ENCODE peak calls at places on chromosomes 6 and 20, in four cellular contexts. One of them, this sample, is unnamed.

GRCh38 chr20:733806-734205 is 34.5 kb downstream of the SLC52A3 start:
- DNase-seq in mucosa of descending colon: no peak
- DNase-seq in coronary artery: no peak
- DNase-seq in GM20000: no peak
- DNase-seq in this sample: no peak

GRCh38 chr6:28634758-28635546 is 109.3 kb downstream of the GPX5 start:
- DNase-seq in mucosa of descending colon: peak
- DNase-seq in coronary artery: no peak
- DNase-seq in GM20000: peak
- DNase-seq in this sample: peak

GRCh38 chr20:16801919-16802651 is 53.9 kb downstream of the OTOR start:
- DNase-seq in mucosa of descending colon: peak
- DNase-seq in coronary artery: no peak
- DNase-seq in GM20000: peak
- DNase-seq in this sample: peak

GRCh38 chr6:1267057-1267732 is 44.7 kb upstream of the FOXQ1 start:
- DNase-seq in mucosa of descending colon: no peak
- DNase-seq in coronary artery: no peak
- DNase-seq in GM20000: no peak
- DNase-seq in this sample: no peak

GRCh38 chr20:45449528-45449927 is 20.0 kb upstream of the WFDC2 start:
- DNase-seq in mucosa of descending colon: no peak
- DNase-seq in coronary artery: no peak
- DNase-seq in GM20000: no peak
- DNase-seq in this sample: no peak

GRCh38 chr6:40844241-40844640 is 194.8 kb downstream of the UNC5CL start:
- DNase-seq in mucosa of descending colon: no peak
- DNase-seq in coronary artery: no peak
- DNase-seq in GM20000: no peak
- DNase-seq in this sample: no peak

GRCh38 chr20:24872291-24873014 is 76.6 kb upstream of the CST7 start:
- DNase-seq in mucosa of descending colon: no peak
- DNase-seq in coronary artery: no peak
- DNase-seq in GM20000: no peak
- DNase-seq in this sample: no peak

GRCh38 chr20:51768759-51769517 is 748 bp upstream of the ATP9A start:
- DNase-seq in mucosa of descending colon: peak
- DNase-seq in coronary artery: no peak
- DNase-seq in GM20000: no peak
- DNase-seq in this sample: no peak

GRCh38 chr6:166955865-166956443 is 396 bp downstream of the RNASET2 start:
- DNase-seq in mucosa of descending colon: no peak
- DNase-seq in coronary artery: no peak
- DNase-seq in GM20000: no peak
- DNase-seq in this sample: no peak

GRCh38 chr6:31581511-31582229 is 554 bp downstream of the LTB start:
- DNase-seq in mucosa of descending colon: peak
- DNase-seq in coronary artery: no peak
- DNase-seq in GM20000: no peak
- DNase-seq in this sample: no peak

GRCh38 chr20:25487306-25487705 is 79.8 kb downstream of the GINS1 start:
- DNase-seq in mucosa of descending colon: no peak
- DNase-seq in coronary artery: no peak
- DNase-seq in GM20000: no peak
- DNase-seq in this sample: no peak

GRCh38 chr6:23841116-23841515 is 284.9 kb upstream of the NRSN1 start:
- DNase-seq in mucosa of descending colon: no peak
- DNase-seq in coronary artery: no peak
- DNase-seq in GM20000: no peak
- DNase-seq in this sample: no peak

GRCh38 chr6:43943099-43943766 is 173.2 kb downstream of the VEGFA start:
- DNase-seq in mucosa of descending colon: no peak
- DNase-seq in coronary artery: peak
- DNase-seq in GM20000: no peak
- DNase-seq in this sample: no peak

GRCh38 chr6:43944908-43945777 is 175.1 kb downstream of the VEGFA start:
- DNase-seq in mucosa of descending colon: no peak
- DNase-seq in coronary artery: no peak
- DNase-seq in GM20000: no peak
- DNase-seq in this sample: no peak

GRCh38 chr6:43942616-43943015 is 172.6 kb downstream of the VEGFA start:
- DNase-seq in mucosa of descending colon: no peak
- DNase-seq in coronary artery: peak
- DNase-seq in GM20000: no peak
- DNase-seq in this sample: no peak

GRCh38 chr6:43942011-43942442 is 172.0 kb downstream of the VEGFA start:
- DNase-seq in mucosa of descending colon: no peak
- DNase-seq in coronary artery: peak
- DNase-seq in GM20000: no peak
- DNase-seq in this sample: no peak

GRCh38 chr6:43943781-43944250 is 173.8 kb downstream of the VEGFA start:
- DNase-seq in mucosa of descending colon: no peak
- DNase-seq in coronary artery: no peak
- DNase-seq in GM20000: no peak
- DNase-seq in this sample: no peak
- TF ChIP-seq CTCF in mucosa of descending colon: no peak
- TF ChIP-seq CTCF in coronary artery: no peak
- TF ChIP-seq CTCF in GM20000: no peak
- TF ChIP-seq CTCF in this sample: no peak

DNA sequence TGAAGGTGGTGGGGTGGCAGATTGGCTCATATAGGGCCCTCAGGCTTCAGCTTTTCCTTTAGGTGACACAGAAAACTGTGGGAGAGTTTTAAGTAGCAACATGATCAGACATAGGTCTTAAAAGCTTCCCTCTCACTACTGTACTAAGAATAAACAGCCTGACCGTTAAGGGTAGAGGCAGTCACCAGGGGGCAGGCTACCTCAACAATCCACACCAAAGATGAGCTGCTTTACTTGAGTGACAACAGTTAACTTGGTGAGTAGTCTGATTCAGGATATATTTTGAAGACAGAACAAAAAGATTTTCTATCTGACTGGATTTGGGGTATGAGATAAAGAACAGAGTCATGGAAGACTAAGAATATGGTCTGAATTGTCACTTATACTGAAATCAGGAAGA is 193.1 kb upstream of the SHLD1 start:
- DNase-seq in mucosa of descending colon: peak
- DNase-seq in coronary artery: no peak
- DNase-seq in GM20000: peak
- DNase-seq in this sample: peak
- TF ChIP-seq CTCF in mucosa of descending colon: peak
- TF ChIP-seq CTCF in coronary artery: no peak
- TF ChIP-seq CTCF in GM20000: no peak
- TF ChIP-seq CTCF in this sample: peak

DNA sequence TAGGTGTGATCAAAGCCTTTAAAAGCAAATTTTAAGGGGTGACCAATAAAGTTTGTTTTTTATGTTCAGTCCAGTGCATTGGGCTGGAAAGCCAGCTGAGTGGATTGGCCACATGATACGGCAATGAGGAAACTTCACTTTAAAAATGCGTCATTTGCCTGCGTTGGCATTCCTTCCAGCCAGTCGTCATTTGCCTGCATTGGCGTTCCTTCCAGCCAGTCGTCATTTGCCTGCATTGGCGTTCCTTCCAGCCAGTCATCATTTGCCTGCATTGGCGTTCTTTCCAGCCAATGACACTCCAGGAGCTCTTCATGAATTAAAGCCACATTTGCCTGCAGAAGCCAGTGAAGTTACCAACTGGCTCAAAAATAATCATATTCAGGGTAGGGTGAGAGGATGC is 378.6 kb downstream of the SMOC2 start:
- DNase-seq in mucosa of descending colon: no peak
- DNase-seq in coronary artery: no peak
- DNase-seq in GM20000: no peak
- DNase-seq in this sample: no peak
- TF ChIP-seq CTCF in mucosa of descending colon: no peak
- TF ChIP-seq CTCF in coronary artery: no peak
- TF ChIP-seq CTCF in GM20000: no peak
- TF ChIP-seq CTCF in this sample: no peak

DNA sequence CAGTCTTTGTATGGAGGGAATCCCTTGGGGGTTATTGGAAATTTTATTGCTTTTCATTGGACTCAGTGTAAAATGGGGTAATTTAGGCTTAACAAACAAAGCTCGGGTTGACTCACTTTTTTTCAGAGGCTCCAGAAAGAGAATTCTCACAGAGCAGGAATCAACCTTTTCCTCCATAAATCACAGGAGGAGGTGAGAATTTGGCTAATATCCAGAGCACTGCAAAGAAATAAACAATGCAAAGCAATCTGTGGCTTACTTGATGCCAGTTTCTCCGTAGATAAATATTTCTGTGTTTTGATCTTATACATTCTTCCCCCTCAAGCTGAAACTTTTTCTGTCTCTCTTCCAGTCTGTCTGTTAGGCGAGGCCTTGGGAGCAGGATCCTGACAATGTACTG is 176.6 kb downstream of the TSHZ2 start:
- DNase-seq in mucosa of descending colon: no peak
- DNase-seq in coronary artery: no peak
- DNase-seq in GM20000: no peak
- DNase-seq in this sample: no peak
- TF ChIP-seq CTCF in mucosa of descending colon: no peak
- TF ChIP-seq CTCF in coronary artery: no peak
- TF ChIP-seq CTCF in GM20000: no peak
- TF ChIP-seq CTCF in this sample: no peak

GRCh38 chr6:93418448-93419303 is 683 bp downstream of the EPHA7 start:
- DNase-seq in mucosa of descending colon: peak
- DNase-seq in coronary artery: no peak
- DNase-seq in GM20000: peak
- DNase-seq in this sample: peak
- TF ChIP-seq CTCF in mucosa of descending colon: no peak
- TF ChIP-seq CTCF in coronary artery: no peak
- TF ChIP-seq CTCF in GM20000: no peak
- TF ChIP-seq CTCF in this sample: peak

GRCh38 chr6:25222006-25222715 is 57.0 kb upstream of the CARMIL1 start:
- DNase-seq in mucosa of descending colon: no peak
- DNase-seq in coronary artery: no peak
- DNase-seq in GM20000: no peak
- DNase-seq in this sample: no peak
- TF ChIP-seq CTCF in mucosa of descending colon: no peak
- TF ChIP-seq CTCF in coronary artery: no peak
- TF ChIP-seq CTCF in GM20000: no peak
- TF ChIP-seq CTCF in this sample: no peak

GRCh38 chr20:6814945-6815344 is 47.5 kb downstream of the BMP2 start:
- DNase-seq in mucosa of descending colon: no peak
- DNase-seq in coronary artery: no peak
- DNase-seq in GM20000: no peak
- DNase-seq in this sample: no peak

GRCh38 chr20:6818033-6818808 is 50.7 kb downstream of the BMP2 start:
- DNase-seq in mucosa of descending colon: no peak
- DNase-seq in coronary artery: no peak
- DNase-seq in GM20000: no peak
- DNase-seq in this sample: no peak

GRCh38 chr20:6824401-6824800 is 56.9 kb downstream of the BMP2 start:
- DNase-seq in mucosa of descending colon: no peak
- DNase-seq in coronary artery: no peak
- DNase-seq in GM20000: no peak
- DNase-seq in this sample: no peak

DNA sequence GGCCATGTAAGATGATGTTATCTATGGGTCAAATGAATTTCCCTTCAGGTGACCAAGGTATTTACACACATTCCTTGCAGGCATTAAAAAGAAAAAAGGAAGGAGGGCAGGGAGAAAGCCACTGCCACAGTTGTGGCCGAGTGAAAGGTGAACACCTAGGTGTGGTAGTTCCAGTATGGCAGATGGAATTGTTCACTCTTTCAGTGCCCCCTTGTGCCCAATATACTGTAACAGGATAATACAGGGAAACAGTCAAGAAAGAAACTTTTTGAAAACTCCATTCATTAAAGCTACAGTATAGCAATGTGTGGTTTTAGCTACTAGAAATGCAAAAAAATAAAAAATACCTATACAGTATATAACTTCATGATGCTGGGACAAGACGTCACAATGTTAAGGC is 52.1 kb downstream of the BMP2 start:
- DNase-seq in mucosa of descending colon: no peak
- DNase-seq in coronary artery: no peak
- DNase-seq in GM20000: no peak
- DNase-seq in this sample: no peak
- TF ChIP-seq CTCF in mucosa of descending colon: no peak
- TF ChIP-seq CTCF in coronary artery: no peak
- TF ChIP-seq CTCF in GM20000: no peak
- TF ChIP-seq CTCF in this sample: no peak

GRCh38 chr6:131641554-131641953 is 4.5 kb downstream of the ENPP3 start:
- DNase-seq in mucosa of descending colon: no peak
- DNase-seq in coronary artery: no peak
- DNase-seq in GM20000: no peak
- DNase-seq in this sample: no peak

GRCh38 chr6:131642565-131643261 is 5.6 kb downstream of the ENPP3 start:
- DNase-seq in mucosa of descending colon: no peak
- DNase-seq in coronary artery: no peak
- DNase-seq in GM20000: no peak
- DNase-seq in this sample: no peak

GRCh38 chr6:131640576-131640975 is 3.5 kb downstream of the ENPP3 start:
- DNase-seq in mucosa of descending colon: no peak
- DNase-seq in coronary artery: no peak
- DNase-seq in GM20000: no peak
- DNase-seq in this sample: no peak

GRCh38 chr6:131638013-131638412 is 911 bp downstream of the ENPP3 start:
- DNase-seq in mucosa of descending colon: no peak
- DNase-seq in coronary artery: no peak
- DNase-seq in GM20000: no peak
- DNase-seq in this sample: no peak

DNA sequence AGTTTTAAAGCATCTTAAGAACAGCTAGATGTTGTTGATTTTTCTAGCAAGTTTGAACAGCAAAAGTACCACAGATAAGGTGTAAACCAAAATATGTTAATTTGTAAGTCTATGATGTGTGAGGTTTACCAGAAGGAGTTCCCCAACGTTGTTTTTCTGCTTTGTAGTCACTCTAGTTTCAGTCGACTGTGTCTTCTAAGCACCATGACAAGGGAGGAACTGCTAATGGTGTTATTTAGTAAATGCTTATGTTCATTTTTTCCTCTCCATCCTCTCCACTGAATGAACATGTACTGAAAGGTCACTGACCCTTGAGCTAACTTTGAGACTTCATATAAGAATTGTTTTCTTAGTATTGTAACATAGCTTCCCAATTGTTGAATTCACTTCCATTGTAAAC is 3.0 kb downstream of the ENPP3 start:
- DNase-seq in mucosa of descending colon: no peak
- DNase-seq in coronary artery: no peak
- DNase-seq in GM20000: peak
- DNase-seq in this sample: no peak
- TF ChIP-seq CTCF in mucosa of descending colon: no peak
- TF ChIP-seq CTCF in coronary artery: no peak
- TF ChIP-seq CTCF in GM20000: no peak
- TF ChIP-seq CTCF in this sample: no peak

GRCh38 chr20:57902478-57902877 is 192.7 kb upstream of the PMEPA1 start:
- DNase-seq in mucosa of descending colon: no peak
- DNase-seq in coronary artery: no peak
- DNase-seq in GM20000: peak
- DNase-seq in this sample: no peak
- TF ChIP-seq CTCF in mucosa of descending colon: no peak
- TF ChIP-seq CTCF in coronary artery: no peak
- TF ChIP-seq CTCF in GM20000: no peak
- TF ChIP-seq CTCF in this sample: no peak

GRCh38 chr6:142112451-142113061 is 20.2 kb upstream of the GJE1 start:
- DNase-seq in mucosa of descending colon: peak
- DNase-seq in coronary artery: no peak
- DNase-seq in GM20000: peak
- DNase-seq in this sample: peak
- TF ChIP-seq CTCF in mucosa of descending colon: peak
- TF ChIP-seq CTCF in coronary artery: peak
- TF ChIP-seq CTCF in GM20000: peak
- TF ChIP-seq CTCF in this sample: peak